ENCODE peak calls at places on chromosomes 4 and X, in seven cellular contexts. R is activated naive CD4-positive, alpha-beta T cell treated with anti-CD3 and anti-CD28 coated beads, Interleukin-2, amount 10 ng/mL, durations not matched to agents 7 days and 5 days; J is NCI-H146; D is CD4-positive, alpha-beta T cell; X is posterior vena cava; H is fibroblast of the aortic adventitia; O is HT1080. Q is an unnamed sample.

GRCh38 chr4:77662396-77662795 is 56.8 kb downstream of the CXCL13 start:
- DNase-seq in D (no peak), H (no peak), J (no peak), O (no peak), R (no peak), X (no peak), Q (no peak)

GRCh38 chr4:52957220-52957686 is 95.1 kb downstream of the RASL11B start:
- DNase-seq in R (no peak), J (peak; percentile 99), D (no peak), H (peak; percentile 28), O (no peak), X (no peak), Q (no peak)

GRCh38 chr4:177250056-177250696 is 59.5 kb upstream of the NEIL3 start:
- DNase-seq in D (peak; percentile 42), R (peak; percentile 79), H (peak; percentile 72), X (peak; percentile 87), J (peak; percentile 35), O (peak; percentile 12), Q (no peak)

GRCh38 chrX:79366888-79367749 is at the start of gene ITM2A:
- DNase-seq in R (peak; percentile 70), D (peak; percentile 44), O (no peak), J (no peak), H (no peak), X (peak; percentile 85), Q (no peak)

GRCh38 chr4:41644288-41644914 is 104.1 kb downstream of the PHOX2B start:
- DNase-seq in X (peak; percentile 90), O (no peak), H (peak; percentile 25), R (peak; percentile 26), D (no peak), J (peak; percentile 19), Q (no peak)

GRCh38 chrX:46626566-46626965 is 53.0 kb downstream of the CHST7 start:
- DNase-seq in H (no peak), D (no peak), O (no peak), R (peak; percentile 37), J (no peak), X (no peak), Q (no peak)

GRCh38 chr4:123876640-123877039 is 480.0 kb downstream of the SPRY1 start:
- DNase-seq in O (no peak), R (no peak), J (no peak), X (no peak), H (no peak), D (no peak), Q (no peak)

GRCh38 chr4:46390353-46391058 is 578 bp upstream of the GABRA2 start:
- DNase-seq in H (no peak), D (no peak), X (no peak), J (no peak), R (no peak), O (no peak), Q (no peak)

GRCh38 chr4:3366893-3367775 is 74.3 kb downstream of the RGS12 start:
- DNase-seq in O (no peak), H (no peak), J (no peak), D (no peak), R (no peak), X (no peak), Q (no peak)

GRCh38 chr4:7616193-7616592 is 181.5 kb upstream of the PSAPL1 start:
- DNase-seq in H (no peak), R (no peak), J (no peak), D (no peak), O (no peak), X (no peak), Q (no peak)

GRCh38 chr4:25310825-25311210 is 1.8 kb upstream of the ZCCHC4 start:
- DNase-seq in H (no peak), O (no peak), X (no peak), J (no peak), D (no peak), R (no peak), Q (no peak)

GRCh38 chrX:119240356-119240755 is 4.3 kb downstream of the PGRMC1 start:
- DNase-seq in H (peak; percentile 88), O (peak; percentile 16), R (no peak), J (no peak), X (no peak), D (no peak), Q (peak; percentile 33)

GRCh38 chrX:45842916-45843315 is 642.2 kb upstream of the DIPK2B start:
- DNase-seq in J (no peak), H (no peak), X (no peak), R (no peak), D (no peak), O (no peak), Q (no peak)

GRCh38 chr4:83356899-83357661 is 22.4 kb upstream of the HPSE start:
- DNase-seq in R (no peak), H (peak; percentile 97), X (no peak), O (peak; percentile 91), D (no peak), J (no peak), Q (peak; percentile 70)

GRCh38 chrX:2609431-2610238 is 81.5 kb upstream of the CD99 start:
- DNase-seq in D (no peak), J (no peak), O (peak; percentile 18), R (no peak), H (peak; percentile 32), X (no peak), Q (no peak)

GRCh38 chrX:107673933-107674479 is 45.7 kb downstream of the PRPS1 start:
- DNase-seq in R (peak; percentile 93), O (peak; percentile 41), D (peak; percentile 86), H (no peak), J (no peak), X (peak; percentile 95), Q (no peak)

GRCh38 chr4:8238061-8238511 is 31.5 kb upstream of the HTRA3 start:
- DNase-seq in H (no peak), J (peak; percentile 56), O (no peak), X (no peak), D (no peak), R (no peak), Q (no peak)

GRCh38 chrX:83529950-83530349 is 21.9 kb downstream of the POU3F4 start:
- DNase-seq in R (no peak), O (no peak), J (no peak), D (no peak), X (no peak), H (no peak), Q (no peak)

GRCh38 chrX:78104447-78105176 is 564 bp downstream of the PGK1 start:
- DNase-seq in H (peak; percentile 63), O (peak; percentile 32), X (peak; percentile 86), J (peak; percentile 51), D (no peak), R (peak; percentile 51), Q (no peak)

GRCh38 chrX:18983711-18984380 is at the start of gene PHKA2:
- DNase-seq in H (no peak), D (no peak), R (peak; percentile 68), X (peak; percentile 85), J (peak; percentile 68), O (peak; percentile 63), Q (no peak)

GRCh38 chr4:2247128-2248043 is 5.5 kb upstream of the HAUS3 start:
- DNase-seq in D (no peak), X (peak; percentile 78), R (peak; percentile 20), J (no peak), H (no peak), O (no peak), Q (no peak)

GRCh38 chr4:140048419-140049022 is 105.5 kb downstream of the MAML3 start:
- DNase-seq in H (no peak), O (no peak), R (no peak), D (no peak), X (no peak), J (peak; percentile 60), Q (no peak)

GRCh38 chrX:129549124-129549523 is 9.1 kb downstream of the OCRL start:
- DNase-seq in J (peak; percentile 83), H (no peak), X (no peak), O (no peak), R (no peak), D (no peak), Q (no peak)

GRCh38 chr4:12375805-12376204 is 947.1 kb upstream of the HS3ST1 start:
- DNase-seq in H (no peak), X (no peak), R (no peak), D (no peak), J (no peak), O (no peak), Q (no peak)

GRCh38 chr4:111209706-111210105 is 586.8 kb upstream of the PITX2 start:
- DNase-seq in H (no peak), O (no peak), D (no peak), J (no peak), R (no peak), X (no peak), Q (no peak)

GRCh38 chr4:8345946-8346814 is 76.6 kb downstream of the HTRA3 start:
- DNase-seq in R (no peak), J (no peak), H (no peak), O (no peak), D (no peak), X (peak; percentile 23), Q (no peak)

GRCh38 chrX:116342903-116343302 is 93.5 kb upstream of the SLC6A14 start:
- DNase-seq in J (no peak), O (no peak), D (no peak), R (no peak), X (no peak), H (peak; percentile 1), Q (no peak)

GRCh38 chr4:113026556-113026955 is 22.9 kb upstream of the ANK2 start:
- DNase-seq in H (peak; percentile 43), R (no peak), X (no peak), D (no peak), O (peak; percentile 81), J (no peak), Q (peak; percentile 10)

GRCh38 chr4:39548425-39549067 is 21.3 kb upstream of the UGDH start:
- DNase-seq in D (no peak), X (no peak), R (no peak), J (no peak), O (no peak), H (peak; percentile 66), Q (peak; percentile 24)

GRCh38 chrX:102651242-102651967 is at the start of gene GPRASP1:
- DNase-seq in H (peak; percentile 13), X (peak; percentile 86), D (peak; percentile 50), R (peak; percentile 55), O (no peak), J (peak; percentile 70), Q (no peak)

GRCh38 chrX:997631-998137 is 214.8 kb downstream of the CRLF2 start:
- DNase-seq in D (no peak), H (no peak), R (no peak), X (no peak), O (no peak), J (no peak), Q (no peak)

GRCh38 chrX:47311857-47312774 is 58.3 kb upstream of the ZNF157 start:
- DNase-seq in R (peak; percentile 51), X (no peak), J (peak; percentile 50), H (peak; percentile 68), O (peak; percentile 62), D (peak; percentile 20), Q (peak; percentile 4)

GRCh38 chrX:9338986-9339385 is 125.9 kb upstream of the TBL1X start:
- DNase-seq in D (no peak), O (no peak), R (no peak), H (no peak), J (no peak), X (no peak), Q (no peak)

Q was measured in AG04449.